ENCODE peak calls at places on chromosome 1, in six cellular contexts. A, F, J, R, G and P are unnamed samples.
A peak's percentile ranks its signal among the peaks of the same experiment; 100 is the strongest.

GRCh38 chr1:2041305-2041704 is 8.9 kb upstream of the PRKCZ start:
- DNase-seq in A (no peak), F (no peak), G (no peak), J (no peak), R (no peak), P (no peak)

GRCh38 chr1:20102875-20103274 is 16.5 kb downstream of the PLA2G2D start:
- DNase-seq in A (peak; percentile 81), R (no peak), J (no peak), F (no peak), G (no peak), P (no peak)

GRCh38 chr1:236280438-236281285 is 1.1 kb downstream of the ERO1B start:
- DNase-seq in R (no peak), G (no peak), A (no peak), F (no peak), J (no peak), P (peak; percentile 26)

GRCh38 chr1:168949672-168950071 is 156.8 kb upstream of the ATP1B1 start:
- DNase-seq in R (no peak), A (no peak), J (no peak), F (no peak), G (no peak), P (no peak)

GRCh38 chr1:35851175-35851869 is 31.7 kb upstream of the AGO1 start:
- DNase-seq in R (peak; percentile 12), A (no peak), J (no peak), G (no peak), F (no peak), P (no peak)

GRCh38 chr1:42529724-42530161 is 66.7 kb downstream of the CCDC30 start:
- DNase-seq in G (no peak), J (no peak), A (peak; percentile 97), F (no peak), R (no peak), P (no peak)

GRCh38 chr1:170239445-170239844 is 93.7 kb downstream of the NTMT2 start:
- DNase-seq in G (no peak), A (peak; percentile 81), F (no peak), J (no peak), R (no peak), P (no peak)

GRCh38 chr1:234882898-234883297 is 245.7 kb downstream of the TOMM20 start:
- DNase-seq in R (no peak), F (no peak), A (no peak), J (no peak), G (no peak), P (no peak)

GRCh38 chr1:115077984-115078330 is 11.3 kb downstream of the TSPAN2 start:
- DNase-seq in A (no peak), R (no peak), G (no peak), J (no peak), F (no peak), P (no peak)

GRCh38 chr1:206579747-206580437 is 32.4 kb downstream of the EIF2D start:
- DNase-seq in A (no peak), J (no peak), F (no peak), R (peak; percentile 47), G (peak; percentile 64), P (peak; percentile 7)

GRCh38 chr1:29809446-29810120 is 573.3 kb downstream of the PTPRU start:
- DNase-seq in R (no peak), A (no peak), F (no peak), G (no peak), J (no peak), P (no peak)

GRCh38 chr1:225987491-225988316 is 11.4 kb downstream of the SDE2 start:
- DNase-seq in R (no peak), A (peak; percentile 55), G (no peak), F (peak; percentile 42), J (no peak), P (no peak)

GRCh38 chr1:59445040-59445439 is 148.1 kb downstream of the FGGY start:
- DNase-seq in F (no peak), G (no peak), J (no peak), A (peak; percentile 82), R (no peak), P (no peak)

GRCh38 chr1:93591291-93591832 is 90.3 kb downstream of the BCAR3 start:
- DNase-seq in G (no peak), J (no peak), A (no peak), F (no peak), R (no peak), P (no peak)

GRCh38 chr1:1050577-1051052 is 23.5 kb downstream of the RNF223 start:
- DNase-seq in A (no peak), R (no peak), G (peak; percentile 63), F (no peak), J (no peak), P (no peak)

GRCh38 chr1:229034246-229034645 is 236.7 kb upstream of the RAB4A start:
- DNase-seq in R (no peak), G (no peak), A (no peak), F (no peak), J (no peak), P (no peak)

GRCh38 chr1:179089827-179090482 is 8.1 kb downstream of the TOR3A start:
- DNase-seq in A (no peak), F (no peak), G (no peak), R (no peak), J (no peak), P (no peak)

GRCh38 chr1:109261006-109261405 is 11.7 kb downstream of the CELSR2 start:
- DNase-seq in A (no peak), F (no peak), R (no peak), J (no peak), G (no peak), P (no peak)

GRCh38 chr1:54404939-54405880 is 984 bp downstream of the SSBP3 start:
- DNase-seq in F (no peak), A (peak; percentile 27), R (peak; percentile 19), G (peak; percentile 33), J (no peak), P (no peak)

GRCh38 chr1:244322791-244323521 is 128.8 kb downstream of the ADSS2 start:
- DNase-seq in G (no peak), A (peak; percentile 97), F (peak; percentile 76), R (no peak), J (no peak), P (no peak)

GRCh38 chr1:245843101-245843500 is 664.0 kb downstream of the SMYD3 start:
- DNase-seq in J (no peak), R (no peak), G (no peak), F (no peak), A (no peak), P (no peak)

GRCh38 chr1:47409311-47410085 is 6.6 kb upstream of the FOXE3 start:
- DNase-seq in F (no peak), G (no peak), J (no peak), A (peak; percentile 93), R (no peak), P (peak; percentile 5)

GRCh38 chr1:115258302-115258866 is 79.7 kb downstream of the NGF start:
- DNase-seq in J (no peak), R (no peak), F (no peak), G (no peak), A (peak; percentile 77), P (no peak)

GRCh38 chr1:14017531-14017961 is 317.6 kb downstream of the PRDM2 start:
- DNase-seq in F (no peak), J (no peak), R (peak; percentile 22), G (no peak), A (no peak), P (no peak)

GRCh38 chr1:58768332-58768731 is 15.5 kb downstream of the JUN start:
- DNase-seq in A (no peak), G (no peak), J (no peak), R (no peak), F (no peak), P (no peak)

GRCh38 chr1:160997323-160998038 is 23.5 kb downstream of the F11R start:
- DNase-seq in A (peak; percentile 73), J (no peak), R (peak; percentile 28), F (peak; percentile 86), G (peak; percentile 52), P (no peak)

GRCh38 chr1:78155121-78155520 is 109.4 kb downstream of the GIPC2 start:
- DNase-seq in R (no peak), J (no peak), F (no peak), A (no peak), G (no peak), P (no peak)

GRCh38 chr1:183287191-183287675 is 101.2 kb downstream of the LAMC2 start:
- DNase-seq in G (peak; percentile 85), A (no peak), R (no peak), F (no peak), J (no peak), P (no peak)

GRCh38 chr1:77709727-77710126 is 27.3 kb upstream of the ZZZ3 start:
- DNase-seq in R (no peak), J (no peak), A (no peak), F (no peak), G (no peak), P (no peak)

GRCh38 chr1:203380395-203381150 is 29.7 kb upstream of the FMOD start:
- DNase-seq in G (no peak), R (no peak), J (no peak), F (no peak), A (no peak), P (no peak)

GRCh38 chr1:59532102-59532501 is 235.2 kb downstream of the FGGY start:
- DNase-seq in A (no peak), G (no peak), J (no peak), R (no peak), F (no peak), P (no peak)

GRCh38 chr1:230288641-230289349 is 137.3 kb downstream of the PGBD5 start:
- DNase-seq in F (no peak), G (no peak), J (no peak), R (no peak), A (no peak), P (no peak)

GRCh38 chr1:91165033-91165654 is 143.3 kb upstream of the ZNF644 start:
- DNase-seq in J (peak; percentile 26), F (peak; percentile 60), G (peak; percentile 69), R (peak; percentile 70), A (peak; percentile 64), P (peak; percentile 55)